ENCODE peak calls at places on chromosomes 11 and 22, in ten cellular contexts. L, W, N, I, M, H, T, C, A and F are unnamed samples.

GRCh38 chr11:125426818-125427528 is 69.1 kb downstream of the FEZ1 start:
- DNase-seq in C (no peak), N (no peak), A (no peak), M (no peak), I (no peak), W (no peak), T (no peak), L (no peak), H (no peak), F (no peak)

GRCh38 chr11:126284829-126285228 is 1.9 kb downstream of the TIRAP start:
- DNase-seq in I (peak; percentile 72), M (peak; percentile 85), L (no peak), H (peak; percentile 69), A (peak; percentile 94), N (peak; percentile 92), C (no peak), W (peak; percentile 52), T (no peak), F (peak; percentile 82)

GRCh38 chr22:50255099-50255498 is 4.0 kb upstream of the HDAC10 start:
- DNase-seq in W (no peak), C (no peak), T (no peak), L (no peak), A (no peak), H (no peak), N (no peak), I (no peak), M (no peak), F (no peak)

GRCh38 chr11:19389787-19390303 is 149.1 kb upstream of the E2F8 start:
- DNase-seq in C (no peak), L (no peak), T (no peak), N (peak; percentile 32), I (no peak), M (no peak), A (no peak), H (no peak), W (no peak), F (no peak)

GRCh38 chr11:69817265-69818236 is 1.7 kb downstream of the FGF3 start:
- DNase-seq in N (no peak), M (no peak), I (no peak), A (no peak), L (peak; percentile 67), T (no peak), C (peak; percentile 77), W (no peak), H (no peak), F (no peak)

GRCh38 chr22:47296405-47297260 is 534.2 kb downstream of the TBC1D22A start:
- DNase-seq in W (no peak), H (no peak), T (no peak), A (no peak), M (no peak), N (no peak), C (no peak), I (no peak), L (no peak), F (peak; percentile 31)

GRCh38 chr11:126310229-126310991 is 6.5 kb downstream of the DCPS start:
- DNase-seq in C (peak; percentile 86), T (peak; percentile 72), W (peak; percentile 65), N (peak; percentile 78), I (peak; percentile 87), M (no peak), A (no peak), L (peak; percentile 85), H (peak; percentile 87), F (peak; percentile 83)

GRCh38 chr11:130123414-130124040 is 36.1 kb upstream of the ST14 start:
- DNase-seq in W (no peak), T (no peak), C (no peak), H (no peak), N (no peak), L (no peak), A (no peak), I (no peak), M (no peak), F (no peak)

DNA sequence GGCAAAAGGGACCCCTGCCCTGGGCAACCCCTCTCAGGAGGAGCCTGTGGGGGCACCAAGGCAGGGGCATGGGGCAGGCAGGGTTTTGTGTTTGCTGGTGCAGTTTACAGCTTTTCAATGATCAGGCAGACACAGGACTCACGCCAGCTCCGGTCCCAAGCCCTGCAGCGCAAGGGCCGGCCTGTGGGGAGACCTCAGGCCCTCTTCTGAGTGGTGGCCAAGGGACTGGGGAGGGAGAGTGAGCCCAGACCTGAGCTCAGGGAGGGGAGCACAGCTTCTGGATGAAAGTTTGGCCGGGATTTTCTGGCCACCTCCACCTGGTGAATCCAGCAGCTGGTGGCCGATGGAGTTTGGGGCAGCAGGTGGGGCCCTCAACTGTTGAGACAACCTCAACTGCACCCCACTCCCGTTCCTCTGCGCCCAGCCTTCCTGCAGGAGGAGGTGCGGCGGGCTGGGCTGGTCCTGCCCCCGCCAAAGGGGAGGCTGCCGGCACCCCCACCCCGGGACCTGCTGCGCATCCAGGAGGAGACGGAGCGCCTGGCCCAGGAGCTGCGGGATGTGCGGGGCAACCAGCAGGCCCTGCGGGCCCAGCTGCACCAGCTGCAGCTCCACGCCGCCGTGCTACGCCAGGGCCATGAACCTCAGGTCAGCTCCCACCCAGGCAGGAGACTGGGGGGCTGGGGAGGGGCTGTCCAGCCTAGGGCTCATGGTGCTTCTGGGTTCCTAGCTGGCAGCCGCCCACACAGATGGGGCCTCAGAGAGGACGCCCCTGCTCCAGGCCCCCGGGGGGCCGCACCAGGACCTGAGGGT is 3.6 kb downstream of the TCIRG1 start:
- DNase-seq in A (no peak), T (no peak), C (no peak), W (peak; percentile 52), I (no peak), N (no peak), M (peak; percentile 60), L (no peak), H (no peak), F (no peak)
- H3K27ac ChIP-seq in A (peak overlapping the region; percentile 91), T (peak overlapping the region; percentile 58), C (peak overlapping the region; percentile 98), W (peak overlapping the region; percentile 11), I (no peak overlapping the region), N (no peak overlapping the region), M (no peak overlapping the region), L (peak overlapping the region; percentile 57), H (no peak overlapping the region), F (peak overlapping the region; percentile 90)

GRCh38 chr11:32334822-32335221 is 100.5 kb downstream of the WT1 start:
- DNase-seq in N (no peak), C (no peak), I (no peak), H (no peak), L (no peak), M (no peak), W (no peak), T (no peak), A (no peak), F (no peak)

GRCh38 chr11:32332990-32333334 is 102.4 kb downstream of the WT1 start:
- DNase-seq in C (no peak), N (no peak), A (no peak), H (no peak), L (no peak), W (no peak), I (no peak), M (no peak), T (no peak), F (no peak)

GRCh38 chr11:32331098-32331497 is 104.2 kb downstream of the WT1 start:
- DNase-seq in W (no peak), C (no peak), T (no peak), A (no peak), L (no peak), M (no peak), N (no peak), H (peak; percentile 71), I (no peak), F (no peak)

GRCh38 chr11:32331792-32332191 is 103.5 kb downstream of the WT1 start:
- DNase-seq in H (no peak), A (no peak), T (no peak), L (no peak), I (no peak), C (no peak), M (no peak), N (no peak), W (no peak), F (no peak)

DNA sequence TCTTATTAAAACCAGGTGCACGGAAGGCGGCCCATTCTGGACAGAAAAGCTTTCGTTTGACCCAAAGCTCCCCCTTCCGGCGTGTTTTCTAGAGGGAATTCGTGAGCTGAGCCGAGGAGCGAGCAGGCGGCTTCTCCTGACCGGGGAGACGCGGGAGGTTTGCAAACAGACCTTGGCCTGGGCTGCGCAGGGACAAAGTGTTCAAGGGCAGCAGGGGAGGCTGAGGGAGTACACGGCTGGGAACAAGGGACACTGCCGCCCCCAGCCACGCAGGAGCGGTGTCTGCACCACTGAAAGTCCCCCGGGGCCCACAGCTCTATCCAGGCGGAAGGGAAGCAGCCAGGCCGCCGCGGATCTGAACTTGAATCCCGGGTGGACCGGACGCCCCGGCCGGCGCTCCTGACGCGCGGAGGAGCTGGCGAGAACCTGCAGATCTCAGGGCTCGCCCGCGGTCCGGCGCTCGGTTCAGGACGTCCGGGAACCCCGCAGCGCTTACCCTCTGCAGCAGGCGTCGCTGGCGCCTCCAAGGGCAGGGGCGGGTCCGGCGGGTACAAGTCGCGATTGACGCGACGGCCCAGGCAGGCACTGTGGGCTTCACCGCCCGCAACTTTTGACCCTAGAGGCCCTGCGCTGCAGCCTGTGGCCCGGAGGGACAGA is 101.9 kb downstream of the WT1 start:
- DNase-seq in M (no peak), A (no peak), H (peak; percentile 78), L (peak; percentile 38), N (peak; percentile 28), I (peak; percentile 55), W (peak; percentile 65), C (peak; percentile 84), T (peak; percentile 51), F (peak; percentile 67)
- H3K4me3 ChIP-seq in M (no peak overlapping the region), A (no peak overlapping the region), H (peak overlapping the region; percentile 28), L (no peak overlapping the region), N (peak overlapping the region; percentile 21), I (peak overlapping the region; percentile 49), W (peak overlapping the region; percentile 30), C (peak overlapping the region; percentile 32), T (peak overlapping the region; percentile 5), F (peak overlapping the region; percentile 62)

GRCh38 chr22:49199224-49199623 is 628.4 kb downstream of the BRD1 start:
- DNase-seq in C (no peak), I (no peak), N (no peak), T (no peak), L (no peak), A (no peak), W (no peak), H (peak; percentile 6), M (peak; percentile 11), F (no peak)

GRCh38 chr22:49202226-49202625 is 625.4 kb downstream of the BRD1 start:
- DNase-seq in M (no peak), T (no peak), I (peak; percentile 5), L (no peak), N (no peak), W (no peak), A (no peak), H (peak; percentile 7), C (peak; percentile 34), F (no peak)

GRCh38 chr22:49203091-49203862 is 624.4 kb downstream of the BRD1 start:
- DNase-seq in L (no peak), I (no peak), N (no peak), T (no peak), A (no peak), W (no peak), M (no peak), H (peak; percentile 14), C (peak; percentile 66), F (no peak)

GRCh38 chr22:49198705-49199084 is 629.0 kb downstream of the BRD1 start:
- DNase-seq in T (no peak), N (no peak), A (no peak), C (no peak), M (peak; percentile 34), W (no peak), L (no peak), I (no peak), H (peak; percentile 8), F (peak; percentile 25)

DNA sequence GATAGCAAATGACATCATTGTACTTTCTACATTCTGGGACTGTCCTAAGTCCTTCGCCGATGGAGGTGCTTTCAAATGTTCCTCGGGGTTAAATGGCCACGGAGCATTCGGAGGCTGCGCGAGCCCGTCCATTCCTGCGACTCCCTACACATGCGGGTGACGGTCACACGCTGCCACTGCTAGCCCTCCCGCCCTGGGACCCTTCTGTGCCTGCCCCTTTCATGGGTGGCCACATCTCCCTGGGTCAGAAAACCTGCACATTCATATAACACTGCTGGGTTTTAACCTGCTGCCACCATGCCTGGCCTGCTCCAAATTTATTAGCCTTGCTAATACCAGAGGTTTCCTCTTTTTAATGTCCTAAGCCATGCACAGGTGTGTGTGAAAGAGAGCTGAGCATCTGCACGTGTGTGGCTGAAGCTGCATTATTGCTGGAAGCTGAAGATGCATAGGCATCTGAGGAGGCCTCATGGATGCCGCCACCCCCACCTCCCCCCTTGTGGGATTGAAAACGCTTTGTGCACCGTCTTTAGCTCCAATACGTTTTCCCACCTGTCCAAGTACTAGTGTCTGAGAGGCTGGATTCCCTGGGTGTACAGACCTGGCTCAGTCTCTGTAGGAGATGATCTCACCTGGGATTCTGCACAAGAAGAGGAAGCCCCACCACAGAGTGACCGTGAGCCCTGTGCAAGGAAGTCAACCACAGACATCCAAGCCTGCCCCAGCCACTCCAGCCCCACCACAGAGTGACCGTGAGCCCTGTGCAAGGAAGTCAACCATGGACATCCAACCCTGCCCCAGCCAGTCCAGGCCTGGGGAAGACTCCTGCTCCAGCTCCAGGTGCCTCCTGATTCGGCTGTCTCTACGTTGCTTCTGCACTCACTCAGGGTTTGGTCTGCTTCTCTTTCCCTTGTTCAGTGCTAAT is 626.4 kb downstream of the BRD1 start:
- DNase-seq in L (no peak), A (no peak), W (no peak), N (no peak), M (peak; percentile 14), C (peak; percentile 34), H (peak; percentile 9), T (no peak), I (peak; percentile 2), F (no peak)
- TF ChIP-seq CTCF in L (no peak), A (no peak), W (no peak), N (no peak), M (no peak), C (no peak), H (no peak), T (no peak), I (no peak), F (no peak)

DNA sequence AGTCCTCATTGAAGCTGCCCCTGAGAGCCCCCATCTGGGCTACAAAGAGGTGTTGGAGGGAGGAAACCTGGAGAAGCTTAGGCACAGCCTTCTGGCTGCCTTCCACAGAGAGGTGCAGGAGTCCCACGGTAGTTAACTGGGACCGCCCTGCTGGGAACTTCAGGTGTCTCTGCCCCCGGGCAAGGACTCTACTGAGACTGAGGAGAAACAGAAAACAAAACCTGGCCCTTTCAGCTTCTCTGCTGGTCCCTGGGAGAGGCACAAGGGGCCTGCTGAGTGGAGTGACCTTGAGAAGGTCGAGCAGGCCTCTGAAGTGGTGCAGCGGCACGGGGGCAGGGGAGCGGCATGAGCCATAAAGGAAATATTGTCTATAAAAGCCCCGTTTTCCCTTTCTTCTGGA is 38.9 kb downstream of the NTM start:
- DNase-seq in C (no peak), A (no peak), L (peak; percentile 23), H (no peak), W (no peak), I (no peak), M (no peak), N (no peak), T (no peak), F (no peak)
- H3K27ac ChIP-seq in C (no peak overlapping the region), A (no peak overlapping the region), L (no peak overlapping the region), H (no peak overlapping the region), W (no peak overlapping the region), I (peak overlapping the region; percentile 17), M (no peak overlapping the region), N (no peak overlapping the region), T (no peak overlapping the region), F (no peak overlapping the region)